ENCODE peak calls at places on chromosomes 12 and 14, in nine cellular contexts. Z is A673; M is HFFc6; X is H9; A is tibial artery; H is A549; J is astrocyte of the cerebellum; W is heart right ventricle; C is activated CD8-positive, alpha-beta T cell treated with anti-CD3 and anti-CD28 coated beads for 36 hours. U is an unnamed sample.

GRCh38 chr12:27003421-27004311 is 10.5 kb downstream of the TM7SF3 start:
- DNase-seq in H (no peak), A (no peak), Z (peak), J (no peak), C (no peak), X (no peak), M (no peak), W (no peak), U (no peak)

GRCh38 chr14:46988312-46988711 is 336.7 kb upstream of the RPL10L start:
- DNase-seq in J (no peak), X (no peak), A (no peak), H (no peak), M (no peak), W (no peak), C (no peak), Z (no peak), U (no peak)

GRCh38 chr12:54958048-54958658 is 26.4 kb downstream of the TESPA1 start:
- DNase-seq in J (peak), M (peak), A (no peak), W (peak), C (peak), X (peak), H (peak), Z (peak), U (peak)

GRCh38 chr12:102879144-102879763 is 37.8 kb downstream of the PAH start:
- DNase-seq in X (peak), J (peak), M (peak), A (peak), C (peak), H (peak), W (no peak), Z (peak), U (peak)

GRCh38 chr14:99884834-99885648 is 91.8 kb downstream of the EML1 start:
- DNase-seq in X (no peak), H (peak), M (peak), Z (peak), J (peak), C (peak), A (no peak), W (peak), U (peak)

GRCh38 chr14:90061849-90062794 is at the start of gene KCNK13:
- DNase-seq in W (no peak), C (peak), M (no peak), H (no peak), A (no peak), J (no peak), Z (peak), X (peak), U (peak)

GRCh38 chr12:104218935-104219334 is 3.4 kb downstream of the TXNRD1 start:
- DNase-seq in C (peak), X (no peak), H (no peak), M (peak), W (no peak), A (no peak), Z (no peak), J (no peak), U (no peak)

GRCh38 chr12:65184858-65185229 is 15.5 kb downstream of the LEMD3 start:
- DNase-seq in W (no peak), H (no peak), C (no peak), X (no peak), A (no peak), J (no peak), M (no peak), Z (no peak), U (no peak)

GRCh38 chr12:47079894-47080724 is at the start of gene AMIGO2:
- DNase-seq in W (peak), J (no peak), A (peak), Z (peak), M (peak), C (peak), X (peak), H (peak), U (peak)

GRCh38 chr12:58540480-58541299 is 379.6 kb downstream of the LRIG3 start:
- DNase-seq in Z (peak), H (peak), X (peak), M (peak), W (peak), A (peak), C (peak), J (peak), U (peak)

GRCh38 chr12:79298511-79298910 is 392.3 kb downstream of the PAWR start:
- DNase-seq in C (no peak), H (no peak), X (no peak), M (no peak), J (no peak), Z (no peak), W (no peak), A (no peak), U (no peak)

GRCh38 chr12:108642269-108642870 is 8.7 kb upstream of the SELPLG start:
- DNase-seq in C (no peak), Z (no peak), W (no peak), A (no peak), M (no peak), X (no peak), J (no peak), H (no peak), U (no peak)

GRCh38 chr12:89521348-89522238 is 3.0 kb downstream of the GALNT4 start:
- DNase-seq in Z (no peak), A (no peak), C (no peak), J (no peak), M (no peak), H (no peak), X (no peak), W (no peak), U (no peak)

GRCh38 chr12:124827588-124828184 is 36.0 kb downstream of the SCARB1 start:
- DNase-seq in C (no peak), A (no peak), Z (no peak), W (no peak), X (no peak), J (no peak), H (peak), M (no peak), U (no peak)

GRCh38 chr14:68965261-68965761 is 13.8 kb downstream of the ACTN1 start:
- DNase-seq in X (no peak), M (no peak), C (no peak), W (peak), A (no peak), J (no peak), H (no peak), Z (no peak), U (no peak)

GRCh38 chr12:113259499-113259953 is 38.3 kb downstream of the TPCN1 start:
- DNase-seq in M (peak), H (no peak), Z (no peak), W (peak), J (no peak), X (no peak), C (no peak), A (peak), U (peak)

GRCh38 chr12:27861428-27862167 is 81.6 kb upstream of the MANSC4 start:
- DNase-seq in M (no peak), H (no peak), W (peak), X (no peak), C (peak), A (no peak), J (no peak), Z (no peak), U (no peak)

GRCh38 chr14:41875113-41875512 is 268.4 kb downstream of the LRFN5 start:
- DNase-seq in Z (peak), X (no peak), J (no peak), H (no peak), M (no peak), W (no peak), C (no peak), A (no peak), U (no peak)

GRCh38 chr12:5945071-5946008 is at the start of gene ANO2:
- DNase-seq in X (peak), M (no peak), A (no peak), H (no peak), Z (peak), W (no peak), J (no peak), C (no peak), U (peak)

GRCh38 chr12:28032811-28033537 is 60.4 kb upstream of the PTHLH start:
- DNase-seq in J (peak), H (no peak), Z (no peak), W (no peak), X (no peak), M (peak), A (no peak), C (no peak), U (no peak)

GRCh38 chr14:51293149-51293925 is 53.3 kb downstream of the TMX1 start:
- DNase-seq in W (peak), X (no peak), C (no peak), J (peak), A (peak), Z (no peak), M (peak), H (no peak), U (no peak)

GRCh38 chr14:74611672-74612345 is at the start of gene LTBP2:
- DNase-seq in Z (peak), W (no peak), X (peak), C (no peak), A (no peak), J (no peak), M (no peak), H (no peak), U (peak)

GRCh38 chr14:61472025-61472672 is 150.8 kb downstream of the PRKCH start:
- DNase-seq in M (peak), Z (no peak), W (peak), H (peak), C (peak), X (no peak), A (peak), J (peak), U (no peak)

GRCh38 chr12:47985596-47986265 is 18.5 kb downstream of the COL2A1 start:
- DNase-seq in J (no peak), A (no peak), H (no peak), Z (no peak), X (no peak), M (no peak), W (no peak), C (no peak), U (no peak)

GRCh38 chr12:92827836-92828431 is 101.2 kb downstream of the EEA1 start:
- DNase-seq in M (peak), H (peak), X (no peak), C (peak), J (peak), W (no peak), Z (peak), A (no peak), U (peak)

GRCh38 chr12:109879332-109880048 is 851 bp downstream of the GLTP start:
- DNase-seq in M (no peak), C (no peak), W (no peak), J (no peak), Z (no peak), A (no peak), X (no peak), H (no peak), U (no peak)

GRCh38 chr12:100403446-100403845 is 46.6 kb downstream of the SLC17A8 start:
- DNase-seq in H (no peak), C (no peak), Z (no peak), M (peak), J (no peak), A (no peak), X (no peak), W (no peak), U (no peak)

GRCh38 chr12:113611652-113612051 is 140.0 kb upstream of the LHX5 start:
- DNase-seq in W (no peak), H (no peak), X (no peak), J (no peak), M (no peak), A (no peak), Z (no peak), C (no peak), U (no peak)

GRCh38 chr12:70049596-70050360 is 193.5 kb upstream of the CNOT2 start:
- DNase-seq in W (no peak), M (no peak), C (peak), H (no peak), J (no peak), X (no peak), Z (no peak), A (no peak), U (no peak)

GRCh38 chr12:92945659-92946220 is 16.6 kb upstream of the EEA1 start:
- DNase-seq in X (no peak), Z (no peak), A (no peak), J (no peak), C (no peak), H (no peak), M (no peak), W (no peak), U (no peak)

GRCh38 chr14:50801706-50802105 is 29.3 kb downstream of the NIN start:
- DNase-seq in J (no peak), C (no peak), X (no peak), M (peak), W (no peak), Z (no peak), H (no peak), A (no peak), U (no peak)

GRCh38 chr12:105738036-105738435 is 400.7 kb downstream of the NUAK1 start:
- DNase-seq in J (no peak), A (peak), Z (peak), C (no peak), X (no peak), M (no peak), W (peak), H (no peak), U (no peak)

GRCh38 chr12:26741828-26742227 is 91.2 kb downstream of the ITPR2 start:
- DNase-seq in H (no peak), Z (no peak), A (no peak), W (no peak), J (no peak), M (no peak), X (no peak), C (no peak), U (no peak)

GRCh38 chr14:37746140-37746832 is 150.9 kb downstream of the TTC6 start:
- DNase-seq in M (no peak), C (no peak), W (no peak), J (no peak), H (no peak), A (no peak), X (no peak), Z (no peak), U (no peak)

GRCh38 chr14:70425349-70425748 is 8.5 kb upstream of the SYNJ2BP start:
- DNase-seq in A (no peak), X (no peak), J (no peak), W (no peak), H (no peak), C (no peak), M (no peak), Z (peak), U (no peak)

GRCh38 chr12:131571827-131572226 is 139.1 kb upstream of the SFSWAP start:
- DNase-seq in Z (no peak), X (no peak), A (no peak), C (no peak), M (no peak), H (no peak), W (no peak), J (no peak), U (no peak)

DNA sequence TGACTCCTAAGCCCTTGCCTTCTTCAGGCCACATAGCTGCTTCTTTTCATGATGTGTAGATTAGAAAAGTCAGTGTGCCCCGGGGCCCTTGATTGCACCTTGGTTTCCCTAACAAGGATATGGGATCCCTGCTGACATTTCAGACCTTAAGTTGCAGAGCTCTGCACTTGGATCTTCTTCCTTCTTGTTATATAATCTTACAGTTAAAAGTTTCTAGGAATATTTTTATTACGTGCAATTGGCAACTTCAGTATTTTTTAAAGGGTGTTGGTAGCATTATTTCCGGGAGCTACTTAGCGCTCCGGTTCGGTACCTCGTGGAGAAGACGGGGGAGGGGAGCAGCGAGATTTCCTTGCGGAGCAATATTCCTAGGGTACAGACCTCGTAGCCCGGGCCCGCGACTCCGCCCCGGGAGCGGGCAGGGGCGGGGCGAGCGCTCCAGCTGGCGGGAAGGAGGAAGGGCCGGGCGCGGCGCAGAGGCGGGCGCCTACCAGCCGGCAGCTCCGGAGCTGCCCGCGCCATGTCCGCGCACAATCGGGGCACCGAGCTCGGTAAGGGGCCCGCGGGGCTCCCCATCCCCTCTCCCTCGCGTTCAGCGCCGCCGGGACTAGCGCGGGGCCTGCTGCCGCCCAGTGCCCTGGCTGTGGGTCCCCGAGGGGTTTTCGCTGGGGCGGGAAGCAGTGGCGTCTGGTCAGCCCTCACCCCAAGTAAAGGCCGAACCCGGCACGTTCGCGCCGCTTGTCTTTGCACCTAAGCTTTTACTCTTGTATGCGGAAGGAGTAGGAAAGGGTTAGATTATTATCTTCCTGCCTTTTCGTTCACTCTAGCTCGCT is at the start of gene DERA:
- DNase-seq in J (peak), X (peak), Z (peak), W (peak), M (peak), A (peak), H (peak), C (peak), U (peak)
- TF ChIP-seq CTCF in J (no peak), X (no peak), Z (no peak), W (peak), M (peak), A (peak), H (no peak), C (no peak), U (no peak)

GRCh38 chr12:114636723-114637480 is 47.1 kb downstream of the TBX3 start:
- DNase-seq in Z (peak), J (no peak), A (no peak), H (peak), W (no peak), M (peak), X (peak), C (no peak), U (no peak)
- TF ChIP-seq CTCF in Z (peak), J (peak), A (no peak), H (peak), W (peak), M (peak), X (peak), C (no peak), U (peak)

DNA sequence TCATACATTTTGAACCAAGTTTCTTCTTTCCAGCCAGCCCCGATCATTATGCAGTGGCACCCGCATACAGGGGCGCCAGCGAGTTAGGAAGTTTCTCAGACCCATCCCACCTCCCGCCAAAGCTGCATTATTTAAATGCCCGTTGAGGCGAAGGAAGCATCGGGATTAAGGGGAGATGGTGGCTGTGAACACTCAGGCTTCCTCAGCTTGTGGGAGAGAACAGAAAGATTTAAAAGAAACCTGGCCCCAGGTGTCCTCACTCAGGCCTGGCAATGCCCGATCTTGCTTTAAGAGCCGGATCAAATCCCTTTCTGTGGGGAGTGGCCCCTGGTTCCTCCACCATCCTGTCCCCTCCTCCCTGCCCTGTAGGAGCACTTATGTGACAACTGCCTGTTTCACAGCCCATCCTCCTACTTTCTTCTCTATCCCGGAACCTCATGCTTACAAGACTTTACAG is 1108.7 kb downstream of the BCL11B start:
- DNase-seq in A (no peak), H (no peak), C (no peak), W (no peak), J (no peak), M (no peak), Z (no peak), X (no peak), U (no peak)
- TF ChIP-seq CTCF in A (no peak), H (no peak), C (no peak), W (no peak), J (no peak), M (no peak), Z (no peak), X (peak), U (no peak)

DNA sequence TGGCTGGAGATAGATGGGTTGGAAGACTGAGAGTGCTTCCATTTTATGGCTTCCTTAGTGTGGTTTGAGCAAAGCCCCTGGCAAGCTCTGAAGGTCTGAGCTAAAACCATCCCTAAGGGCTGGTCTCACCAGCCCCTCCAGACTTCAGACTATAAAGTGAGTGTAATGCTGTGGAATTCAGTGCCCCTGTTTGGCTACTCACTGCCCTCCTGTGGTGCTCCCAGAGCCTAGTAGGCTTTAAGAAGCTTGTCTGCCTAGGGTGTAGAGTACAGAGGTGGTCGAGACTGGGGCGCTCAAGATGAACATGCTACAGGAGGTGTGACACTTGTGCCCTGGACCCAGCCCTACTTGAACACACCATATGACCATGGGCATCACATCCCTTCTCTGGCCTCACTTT is 246.7 kb upstream of the FKBP4 start:
- DNase-seq in C (no peak), W (no peak), M (no peak), H (no peak), J (no peak), X (no peak), Z (no peak), A (no peak), U (no peak)
- TF ChIP-seq CTCF in C (no peak), W (no peak), M (peak), H (no peak), J (no peak), X (no peak), Z (no peak), A (no peak), U (no peak)

DNA sequence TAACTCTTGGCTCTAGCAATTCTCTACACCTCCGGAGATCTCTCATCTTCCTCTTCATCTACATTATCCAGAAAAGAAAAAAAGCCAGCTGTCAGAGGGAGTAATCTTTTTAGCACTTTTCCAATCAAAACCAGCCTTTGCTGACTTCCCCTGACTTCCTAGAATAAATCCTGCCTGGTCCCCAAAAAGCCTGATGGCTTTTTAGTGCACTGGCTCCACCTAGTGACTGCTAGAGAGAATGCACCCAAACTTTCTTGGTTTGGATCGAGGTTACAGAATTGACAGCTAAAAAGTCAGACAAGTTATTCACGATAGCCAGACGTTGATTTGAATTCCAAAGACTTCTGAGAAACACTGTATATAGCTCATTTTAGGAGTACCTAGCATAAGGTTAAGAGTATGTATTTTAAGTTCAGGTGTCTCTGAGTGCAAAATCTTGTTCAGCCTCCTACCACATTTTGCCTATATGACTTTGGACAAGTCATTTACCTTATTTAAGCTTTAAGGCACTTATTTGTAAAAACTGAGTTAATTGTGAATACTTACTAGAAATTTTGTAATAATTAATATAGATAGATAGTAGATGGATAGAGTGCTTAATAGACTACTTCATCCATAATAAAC is 185.7 kb upstream of the GRIN2B start:
- DNase-seq in M (peak), X (peak), J (peak), H (peak), W (peak), C (peak), Z (peak), A (peak), U (peak)
- TF ChIP-seq CTCF in M (peak), X (peak), J (peak), H (peak), W (peak), C (peak), Z (peak), A (peak), U (peak)

U was measured in nephron progenitor cell.